ENCODE peak calls at places on chromosomes 2 and 18, in seven cellular contexts. One of them, this sample, is unnamed.

GRCh38 chr2:15577071-15577706 is 14.5 kb upstream of the DDX1 start:
- DNase-seq in H1: peak; percentile 74
- DNase-seq in neuronal stem cell: peak; percentile 84
- DNase-seq in H9: peak; percentile 89
- DNase-seq in IMR-90: peak; percentile 78
- DNase-seq in trophoblast cell: peak; percentile 81
- DNase-seq in mesendoderm: peak; percentile 92
- DNase-seq in this sample: peak; percentile 81

GRCh38 chr2:195590866-195591215 is 66.2 kb upstream of the SLC39A10 start:
- DNase-seq in H1: no peak
- DNase-seq in trophoblast cell: no peak
- DNase-seq in H9: no peak
- DNase-seq in mesendoderm: no peak
- DNase-seq in IMR-90: no peak
- DNase-seq in neuronal stem cell: no peak
- DNase-seq in this sample: peak; percentile 5

GRCh38 chr2:209662091-209662490 is 109.5 kb upstream of the UNC80 start:
- DNase-seq in trophoblast cell: no peak
- DNase-seq in mesendoderm: no peak
- DNase-seq in neuronal stem cell: no peak
- DNase-seq in IMR-90: no peak
- DNase-seq in H9: no peak
- DNase-seq in H1: no peak
- DNase-seq in this sample: no peak

GRCh38 chr2:158325031-158325781 is 131.3 kb downstream of the CCDC148 start:
- DNase-seq in H1: no peak
- DNase-seq in mesendoderm: no peak
- DNase-seq in neuronal stem cell: no peak
- DNase-seq in IMR-90: peak; percentile 29
- DNase-seq in H9: no peak
- DNase-seq in trophoblast cell: no peak
- DNase-seq in this sample: peak; percentile 42

GRCh38 chr18:44969214-44969842 is 288.6 kb downstream of the SETBP1 start:
- DNase-seq in trophoblast cell: no peak
- DNase-seq in H1: no peak
- DNase-seq in neuronal stem cell: no peak
- DNase-seq in H9: no peak
- DNase-seq in mesendoderm: no peak
- DNase-seq in IMR-90: no peak
- DNase-seq in this sample: no peak

GRCh38 chr2:1843646-1844045 is 99.3 kb upstream of the PXDN start:
- DNase-seq in H1: no peak
- DNase-seq in trophoblast cell: no peak
- DNase-seq in neuronal stem cell: no peak
- DNase-seq in H9: no peak
- DNase-seq in IMR-90: no peak
- DNase-seq in mesendoderm: no peak
- DNase-seq in this sample: no peak

GRCh38 chr2:227192491-227192890 is 28.1 kb downstream of the COL4A3 start:
- DNase-seq in neuronal stem cell: no peak
- DNase-seq in trophoblast cell: no peak
- DNase-seq in mesendoderm: no peak
- DNase-seq in IMR-90: no peak
- DNase-seq in H9: no peak
- DNase-seq in H1: no peak
- DNase-seq in this sample: no peak

GRCh38 chr2:96353032-96353561 is 17.5 kb downstream of the NCAPH start:
- DNase-seq in H9: no peak
- DNase-seq in IMR-90: no peak
- DNase-seq in mesendoderm: no peak
- DNase-seq in trophoblast cell: no peak
- DNase-seq in H1: no peak
- DNase-seq in neuronal stem cell: no peak
- DNase-seq in this sample: no peak

GRCh38 chr2:126908721-126909177 is 10.1 kb downstream of the TEX51 start:
- DNase-seq in H9: no peak
- DNase-seq in neuronal stem cell: no peak
- DNase-seq in mesendoderm: peak; percentile 28
- DNase-seq in trophoblast cell: no peak
- DNase-seq in H1: no peak
- DNase-seq in IMR-90: no peak
- DNase-seq in this sample: no peak

GRCh38 chr2:26469092-26469710 is 8.7 kb downstream of the OTOF start:
- DNase-seq in H1: peak; percentile 75
- DNase-seq in trophoblast cell: peak; percentile 64
- DNase-seq in IMR-90: peak; percentile 59
- DNase-seq in H9: peak; percentile 80
- DNase-seq in mesendoderm: peak; percentile 88
- DNase-seq in neuronal stem cell: peak; percentile 62
- DNase-seq in this sample: peak; percentile 28

GRCh38 chr18:79574938-79575525 is 104.6 kb upstream of the CTDP1 start:
- DNase-seq in trophoblast cell: no peak
- DNase-seq in IMR-90: no peak
- DNase-seq in neuronal stem cell: no peak
- DNase-seq in H9: peak; percentile 19
- DNase-seq in H1: no peak
- DNase-seq in mesendoderm: no peak
- DNase-seq in this sample: no peak

GRCh38 chr2:43224131-43224570 is 2.3 kb downstream of the ZFP36L2 start:
- DNase-seq in H1: no peak
- DNase-seq in trophoblast cell: no peak
- DNase-seq in H9: peak; percentile 78
- DNase-seq in mesendoderm: peak; percentile 94
- DNase-seq in IMR-90: peak; percentile 72
- DNase-seq in neuronal stem cell: peak; percentile 70
- DNase-seq in this sample: peak; percentile 85

GRCh38 chr2:75560768-75561565 is at the start of gene EVA1A:
- DNase-seq in H1: peak; percentile 44
- DNase-seq in mesendoderm: peak; percentile 82
- DNase-seq in trophoblast cell: peak; percentile 91
- DNase-seq in IMR-90: peak; percentile 81
- DNase-seq in H9: peak; percentile 83
- DNase-seq in neuronal stem cell: peak; percentile 52
- DNase-seq in this sample: peak; percentile 78

GRCh38 chr2:3199660-3200345 is 177.8 kb downstream of the EIPR1 start:
- DNase-seq in trophoblast cell: no peak
- DNase-seq in H9: no peak
- DNase-seq in mesendoderm: no peak
- DNase-seq in IMR-90: no peak
- DNase-seq in neuronal stem cell: no peak
- DNase-seq in H1: no peak
- DNase-seq in this sample: no peak

GRCh38 chr2:69830045-69830905 is 815 bp downstream of the GMCL1 start:
- DNase-seq in trophoblast cell: peak; percentile 55
- DNase-seq in IMR-90: no peak
- DNase-seq in mesendoderm: peak; percentile 46
- DNase-seq in neuronal stem cell: no peak
- DNase-seq in H1: no peak
- DNase-seq in H9: peak; percentile 36
- DNase-seq in this sample: peak; percentile 77

GRCh38 chr2:35447210-35447609 is 908.4 kb upstream of the CRIM1 start:
- DNase-seq in trophoblast cell: no peak
- DNase-seq in IMR-90: no peak
- DNase-seq in mesendoderm: no peak
- DNase-seq in H1: no peak
- DNase-seq in neuronal stem cell: no peak
- DNase-seq in H9: no peak
- DNase-seq in this sample: peak; percentile 50

GRCh38 chr2:8159966-8160603 is 521.8 kb upstream of the ID2 start:
- DNase-seq in H1: no peak
- DNase-seq in H9: no peak
- DNase-seq in neuronal stem cell: no peak
- DNase-seq in mesendoderm: no peak
- DNase-seq in IMR-90: no peak
- DNase-seq in trophoblast cell: no peak
- DNase-seq in this sample: no peak

GRCh38 chr2:236366406-236366805 is 102.2 kb upstream of the ASB18 start:
- DNase-seq in mesendoderm: no peak
- DNase-seq in H1: no peak
- DNase-seq in H9: peak; percentile 10
- DNase-seq in IMR-90: no peak
- DNase-seq in neuronal stem cell: no peak
- DNase-seq in trophoblast cell: no peak
- DNase-seq in this sample: no peak

GRCh38 chr2:3217646-3218045 is 160.0 kb downstream of the EIPR1 start:
- DNase-seq in IMR-90: no peak
- DNase-seq in mesendoderm: no peak
- DNase-seq in H9: no peak
- DNase-seq in neuronal stem cell: no peak
- DNase-seq in trophoblast cell: no peak
- DNase-seq in H1: no peak
- DNase-seq in this sample: no peak

GRCh38 chr18:6553234-6553900 is 138.7 kb upstream of the L3MBTL4 start:
- DNase-seq in mesendoderm: no peak
- DNase-seq in H9: no peak
- DNase-seq in IMR-90: peak; percentile 13
- DNase-seq in H1: no peak
- DNase-seq in trophoblast cell: no peak
- DNase-seq in neuronal stem cell: no peak
- DNase-seq in this sample: no peak

GRCh38 chr2:240891492-240892340 is 4.2 kb downstream of the MAB21L4 start:
- DNase-seq in mesendoderm: no peak
- DNase-seq in neuronal stem cell: no peak
- DNase-seq in H1: no peak
- DNase-seq in H9: no peak
- DNase-seq in IMR-90: no peak
- DNase-seq in trophoblast cell: no peak
- DNase-seq in this sample: no peak

GRCh38 chr2:201257381-201257940 is 2.9 kb upstream of the CASP8 start:
- DNase-seq in trophoblast cell: peak; percentile 45
- DNase-seq in H9: peak; percentile 35
- DNase-seq in neuronal stem cell: no peak
- DNase-seq in H1: no peak
- DNase-seq in mesendoderm: peak; percentile 53
- DNase-seq in IMR-90: peak; percentile 5
- DNase-seq in this sample: no peak

GRCh38 chr2:145156199-145156598 is 636.3 kb upstream of the ZEB2 start:
- DNase-seq in neuronal stem cell: no peak
- DNase-seq in trophoblast cell: no peak
- DNase-seq in H1: no peak
- DNase-seq in H9: no peak
- DNase-seq in IMR-90: no peak
- DNase-seq in mesendoderm: no peak
- DNase-seq in this sample: peak; percentile 34

GRCh38 chr2:72036595-72036994 is 111.1 kb downstream of the CYP26B1 start:
- DNase-seq in mesendoderm: no peak
- DNase-seq in neuronal stem cell: no peak
- DNase-seq in IMR-90: no peak
- DNase-seq in H1: no peak
- DNase-seq in trophoblast cell: no peak
- DNase-seq in H9: peak; percentile 20
- DNase-seq in this sample: no peak

GRCh38 chr2:72037322-72037721 is 110.3 kb downstream of the CYP26B1 start:
- DNase-seq in trophoblast cell: no peak
- DNase-seq in H1: no peak
- DNase-seq in mesendoderm: peak; percentile 46
- DNase-seq in IMR-90: no peak
- DNase-seq in neuronal stem cell: no peak
- DNase-seq in H9: peak; percentile 19
- DNase-seq in this sample: no peak

GRCh38 chr2:72040629-72041403 is 106.8 kb downstream of the CYP26B1 start:
- DNase-seq in neuronal stem cell: no peak
- DNase-seq in IMR-90: no peak
- DNase-seq in trophoblast cell: no peak
- DNase-seq in H9: no peak
- DNase-seq in H1: no peak
- DNase-seq in mesendoderm: peak; percentile 13
- DNase-seq in this sample: no peak

GRCh38 chr2:72036173-72036545 is 111.5 kb downstream of the CYP26B1 start:
- DNase-seq in trophoblast cell: no peak
- DNase-seq in H9: no peak
- DNase-seq in mesendoderm: no peak
- DNase-seq in IMR-90: no peak
- DNase-seq in neuronal stem cell: no peak
- DNase-seq in H1: no peak
- DNase-seq in this sample: no peak

DNA sequence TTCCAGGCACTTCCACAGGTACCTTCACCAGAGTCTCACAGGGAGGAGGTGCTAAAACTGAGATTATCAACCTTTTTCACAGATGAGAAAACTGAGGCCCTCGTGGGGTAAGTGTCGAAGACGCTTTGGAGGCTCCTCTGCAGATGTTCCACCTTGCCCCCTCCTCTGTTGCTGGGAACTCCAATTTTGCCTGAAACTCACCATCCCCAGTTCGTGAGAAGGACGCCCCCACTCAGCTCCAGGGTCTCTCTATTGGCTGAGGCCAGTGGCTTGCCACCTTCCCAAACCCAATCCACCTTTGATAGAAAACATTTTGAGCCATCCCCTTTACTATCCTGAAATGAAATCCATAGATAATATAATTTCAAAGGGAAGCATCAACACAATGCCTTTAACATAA is 109.1 kb downstream of the CYP26B1 start:
- DNase-seq in neuronal stem cell: no peak
- DNase-seq in trophoblast cell: no peak
- DNase-seq in mesendoderm: no peak
- DNase-seq in H9: no peak
- DNase-seq in H1: no peak
- DNase-seq in IMR-90: no peak
- DNase-seq in this sample: no peak
- H3K79me1 ChIP-seq in neuronal stem cell: no peaks in the 10 kb centered on the region
- H3K79me1 ChIP-seq in trophoblast cell: no peaks in the 10 kb centered on the region
- H3K79me1 ChIP-seq in mesendoderm: no peaks in the 10 kb centered on the region
- H3K79me1 ChIP-seq in H9: no peaks in the 10 kb centered on the region
- H3K79me1 ChIP-seq in H1: no peaks in the 10 kb centered on the region
- H3K79me1 ChIP-seq in IMR-90: no peaks in the 10 kb centered on the region
- H3K79me1 ChIP-seq in this sample: no peaks in the 10 kb centered on the region

GRCh38 chr2:110868971-110869370 is 136.6 kb downstream of the ACOXL start:
- DNase-seq in mesendoderm: no peak
- DNase-seq in H9: no peak
- DNase-seq in IMR-90: no peak
- DNase-seq in neuronal stem cell: no peak
- DNase-seq in trophoblast cell: no peak
- DNase-seq in H1: no peak
- DNase-seq in this sample: no peak
- H3K79me1 ChIP-seq in mesendoderm: no peaks in the 10 kb centered on the region
- H3K79me1 ChIP-seq in H9: no peaks in the 10 kb centered on the region
- H3K79me1 ChIP-seq in IMR-90: no peaks in the 10 kb centered on the region
- H3K79me1 ChIP-seq in neuronal stem cell: no peaks in the 10 kb centered on the region
- H3K79me1 ChIP-seq in trophoblast cell: no peaks in the 10 kb centered on the region
- H3K79me1 ChIP-seq in H1: peaks cover 2% of the 10 kb centered on the region
- H3K79me1 ChIP-seq in this sample: no peaks in the 10 kb centered on the region

GRCh38 chr2:191512202-191512601 is 165.7 kb upstream of the NABP1 start:
- DNase-seq in mesendoderm: no peak
- DNase-seq in trophoblast cell: no peak
- DNase-seq in IMR-90: no peak
- DNase-seq in H1: no peak
- DNase-seq in H9: no peak
- DNase-seq in neuronal stem cell: no peak
- DNase-seq in this sample: no peak
- H3K79me1 ChIP-seq in mesendoderm: no peaks in the 10 kb centered on the region
- H3K79me1 ChIP-seq in trophoblast cell: no peaks in the 10 kb centered on the region
- H3K79me1 ChIP-seq in IMR-90: no peaks in the 10 kb centered on the region
- H3K79me1 ChIP-seq in H1: no peaks in the 10 kb centered on the region
- H3K79me1 ChIP-seq in H9: no peaks in the 10 kb centered on the region
- H3K79me1 ChIP-seq in neuronal stem cell: no peaks in the 10 kb centered on the region
- H3K79me1 ChIP-seq in this sample: no peaks in the 10 kb centered on the region

DNA sequence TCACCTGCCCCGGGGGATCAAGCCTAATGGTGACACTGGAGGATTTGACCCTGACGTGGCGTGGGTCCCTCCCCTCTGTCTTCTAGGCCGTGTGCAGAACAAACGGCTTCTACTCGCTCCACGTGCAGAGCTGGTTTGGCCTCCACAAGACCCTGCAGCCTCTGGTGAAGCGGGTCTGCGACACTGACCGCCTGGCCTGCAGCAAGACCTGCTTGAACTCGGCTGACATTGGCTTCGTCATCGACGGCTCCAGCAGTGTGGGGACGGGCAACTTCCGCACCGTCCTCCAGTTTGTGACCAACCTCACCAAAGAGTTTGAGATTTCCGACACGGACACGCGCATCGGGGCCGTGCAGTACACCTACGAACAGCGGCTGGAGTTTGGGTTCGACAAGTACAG is 111.9 kb downstream of the VIT start:
- DNase-seq in trophoblast cell: no peak
- DNase-seq in H1: no peak
- DNase-seq in IMR-90: no peak
- DNase-seq in neuronal stem cell: no peak
- DNase-seq in H9: no peak
- DNase-seq in mesendoderm: no peak
- DNase-seq in this sample: no peak
- H3K79me1 ChIP-seq in trophoblast cell: no peaks in the 10 kb centered on the region
- H3K79me1 ChIP-seq in H1: no peaks in the 10 kb centered on the region
- H3K79me1 ChIP-seq in IMR-90: no peaks in the 10 kb centered on the region
- H3K79me1 ChIP-seq in neuronal stem cell: no peaks in the 10 kb centered on the region
- H3K79me1 ChIP-seq in H9: no peaks in the 10 kb centered on the region
- H3K79me1 ChIP-seq in mesendoderm: no peaks in the 10 kb centered on the region
- H3K79me1 ChIP-seq in this sample: no peaks in the 10 kb centered on the region